ENCODE peak calls at places on chromosomes 3 and 15, in nine cellular contexts. One of them, this sample, is unnamed.

GRCh38 chr3:179069762-179070390 is 1.7 kb downstream of the ZMAT3 start:
- DNase-seq in HFF-Myc: no peak
- DNase-seq in mesenchymal stem cell: peak
- DNase-seq in GM12865: peak
- DNase-seq in transverse colon: no peak
- DNase-seq in left ventricle myocardium inferior: no peak
- DNase-seq in MCF 10A: peak
- DNase-seq in RPMI8226: peak
- DNase-seq in CD4-positive, alpha-beta T cell: no peak
- DNase-seq in this sample: peak

GRCh38 chr15:47196057-47196456 is 521.2 kb upstream of the SEMA6D start:
- DNase-seq in HFF-Myc: peak
- DNase-seq in mesenchymal stem cell: peak
- DNase-seq in GM12865: peak
- DNase-seq in transverse colon: peak
- DNase-seq in left ventricle myocardium inferior: peak
- DNase-seq in MCF 10A: peak
- DNase-seq in RPMI8226: peak
- DNase-seq in CD4-positive, alpha-beta T cell: no peak
- DNase-seq in this sample: peak

GRCh38 chr3:65672876-65673815 is 365.6 kb downstream of the MAGI1 start:
- DNase-seq in HFF-Myc: no peak
- DNase-seq in mesenchymal stem cell: peak
- DNase-seq in GM12865: peak
- DNase-seq in transverse colon: peak
- DNase-seq in left ventricle myocardium inferior: peak
- DNase-seq in MCF 10A: peak
- DNase-seq in RPMI8226: peak
- DNase-seq in CD4-positive, alpha-beta T cell: no peak
- DNase-seq in this sample: peak

GRCh38 chr3:129058441-129059194 is 2.0 kb upstream of the GP9 start:
- DNase-seq in HFF-Myc: no peak
- DNase-seq in mesenchymal stem cell: peak
- DNase-seq in GM12865: peak
- DNase-seq in transverse colon: peak
- DNase-seq in left ventricle myocardium inferior: no peak
- DNase-seq in MCF 10A: peak
- DNase-seq in RPMI8226: peak
- DNase-seq in CD4-positive, alpha-beta T cell: no peak
- DNase-seq in this sample: no peak

GRCh38 chr15:76903251-76903681 is 1.9 kb downstream of the SCAPER start:
- DNase-seq in HFF-Myc: no peak
- DNase-seq in mesenchymal stem cell: peak
- DNase-seq in GM12865: peak
- DNase-seq in transverse colon: no peak
- DNase-seq in left ventricle myocardium inferior: no peak
- DNase-seq in MCF 10A: peak
- DNase-seq in RPMI8226: peak
- DNase-seq in CD4-positive, alpha-beta T cell: no peak
- DNase-seq in this sample: peak

GRCh38 chr3:70179111-70179510 is 133.3 kb downstream of the MDFIC2 start:
- DNase-seq in HFF-Myc: no peak
- DNase-seq in mesenchymal stem cell: no peak
- DNase-seq in GM12865: peak
- DNase-seq in transverse colon: no peak
- DNase-seq in left ventricle myocardium inferior: no peak
- DNase-seq in MCF 10A: no peak
- DNase-seq in RPMI8226: no peak
- DNase-seq in CD4-positive, alpha-beta T cell: no peak
- DNase-seq in this sample: no peak

GRCh38 chr3:118587037-118587741 is 447.5 kb downstream of the IGSF11 start:
- DNase-seq in HFF-Myc: no peak
- DNase-seq in mesenchymal stem cell: no peak
- DNase-seq in GM12865: no peak
- DNase-seq in transverse colon: no peak
- DNase-seq in left ventricle myocardium inferior: no peak
- DNase-seq in MCF 10A: peak
- DNase-seq in RPMI8226: no peak
- DNase-seq in CD4-positive, alpha-beta T cell: no peak
- DNase-seq in this sample: no peak

GRCh38 chr3:23170306-23170705 is 32.8 kb upstream of the UBE2E2 start:
- DNase-seq in HFF-Myc: no peak
- DNase-seq in mesenchymal stem cell: no peak
- DNase-seq in GM12865: peak
- DNase-seq in transverse colon: no peak
- DNase-seq in left ventricle myocardium inferior: no peak
- DNase-seq in MCF 10A: no peak
- DNase-seq in RPMI8226: no peak
- DNase-seq in CD4-positive, alpha-beta T cell: no peak
- DNase-seq in this sample: no peak

GRCh38 chr3:140396110-140396509 is 281.8 kb upstream of the TRIM42 start:
- DNase-seq in HFF-Myc: no peak
- DNase-seq in mesenchymal stem cell: no peak
- DNase-seq in GM12865: no peak
- DNase-seq in transverse colon: no peak
- DNase-seq in left ventricle myocardium inferior: no peak
- DNase-seq in MCF 10A: no peak
- DNase-seq in RPMI8226: no peak
- DNase-seq in CD4-positive, alpha-beta T cell: no peak
- DNase-seq in this sample: no peak

GRCh38 chr3:190545260-190545659 is 31.4 kb downstream of the IL1RAP start:
- DNase-seq in HFF-Myc: no peak
- DNase-seq in mesenchymal stem cell: no peak
- DNase-seq in GM12865: no peak
- DNase-seq in transverse colon: no peak
- DNase-seq in left ventricle myocardium inferior: no peak
- DNase-seq in MCF 10A: no peak
- DNase-seq in RPMI8226: no peak
- DNase-seq in CD4-positive, alpha-beta T cell: no peak
- DNase-seq in this sample: no peak

GRCh38 chr15:57149196-57149595 is 227.1 kb upstream of the CGNL1 start:
- DNase-seq in HFF-Myc: no peak
- DNase-seq in mesenchymal stem cell: no peak
- DNase-seq in GM12865: no peak
- DNase-seq in transverse colon: no peak
- DNase-seq in left ventricle myocardium inferior: no peak
- DNase-seq in MCF 10A: peak
- DNase-seq in RPMI8226: no peak
- DNase-seq in CD4-positive, alpha-beta T cell: no peak
- DNase-seq in this sample: no peak